ENCODE peak calls at places on chromosome 11, in five cellular contexts. One of them, this sample, is unnamed.
A peak's percentile ranks its signal among the peaks of the same experiment; 100 is the strongest.

GRCh38 chr11:101090679-101091270 is 38.8 kb downstream of the PGR start:
- DNase-seq in uterus: no peak
- DNase-seq in fibroblast of lung: no peak
- DNase-seq in Panc1: no peak
- DNase-seq in SK-N-SH: no peak
- DNase-seq in this sample: no peak

GRCh38 chr11:131645237-131645636 is 274.8 kb downstream of the NTM start:
- DNase-seq in uterus: no peak
- DNase-seq in fibroblast of lung: no peak
- DNase-seq in Panc1: no peak
- DNase-seq in SK-N-SH: no peak
- DNase-seq in this sample: no peak

GRCh38 chr11:130513132-130513531 is 64.7 kb downstream of the ADAMTS15 start:
- DNase-seq in uterus: no peak
- DNase-seq in fibroblast of lung: peak; percentile 67
- DNase-seq in Panc1: no peak
- DNase-seq in SK-N-SH: no peak
- DNase-seq in this sample: peak; percentile 95

GRCh38 chr11:77090373-77091111 is 12.1 kb upstream of the OMP start:
- DNase-seq in uterus: no peak
- DNase-seq in fibroblast of lung: no peak
- DNase-seq in Panc1: no peak
- DNase-seq in SK-N-SH: no peak
- DNase-seq in this sample: no peak

GRCh38 chr11:72037554-72038311 is 39.0 kb downstream of the IL18BP start:
- DNase-seq in uterus: peak; percentile 32
- DNase-seq in fibroblast of lung: peak; percentile 18
- DNase-seq in Panc1: no peak
- DNase-seq in SK-N-SH: no peak
- DNase-seq in this sample: no peak

GRCh38 chr11:101034076-101034475 is 95.5 kb downstream of the PGR start:
- DNase-seq in uterus: peak; percentile 85
- DNase-seq in fibroblast of lung: peak; percentile 74
- DNase-seq in Panc1: no peak
- DNase-seq in SK-N-SH: no peak
- DNase-seq in this sample: no peak

GRCh38 chr11:121104223-121104831 is 3.3 kb downstream of the TECTA start:
- DNase-seq in uterus: peak; percentile 60
- DNase-seq in fibroblast of lung: no peak
- DNase-seq in Panc1: no peak
- DNase-seq in SK-N-SH: no peak
- DNase-seq in this sample: no peak

GRCh38 chr11:46330887-46331652 is 16.2 kb upstream of the DGKZ start:
- DNase-seq in uterus: no peak
- DNase-seq in fibroblast of lung: no peak
- DNase-seq in Panc1: no peak
- DNase-seq in SK-N-SH: no peak
- DNase-seq in this sample: no peak

GRCh38 chr11:20042025-20042639 is 118.1 kb downstream of the DBX1 start:
- DNase-seq in uterus: no peak
- DNase-seq in fibroblast of lung: no peak
- DNase-seq in Panc1: no peak
- DNase-seq in SK-N-SH: no peak
- DNase-seq in this sample: no peak

GRCh38 chr11:107468596-107468995 is 11.0 kb upstream of the CWF19L2 start:
- DNase-seq in uterus: no peak
- DNase-seq in fibroblast of lung: peak; percentile 49
- DNase-seq in Panc1: no peak
- DNase-seq in SK-N-SH: peak; percentile 18
- DNase-seq in this sample: no peak

GRCh38 chr11:35619754-35620640 is 1.7 kb downstream of the FJX1 start:
- DNase-seq in uterus: no peak
- DNase-seq in fibroblast of lung: peak; percentile 25
- DNase-seq in Panc1: no peak
- DNase-seq in SK-N-SH: peak; percentile 77
- DNase-seq in this sample: peak; percentile 36

GRCh38 chr11:35623708-35624168 is 5.5 kb downstream of the FJX1 start:
- DNase-seq in uterus: no peak
- DNase-seq in fibroblast of lung: peak; percentile 81
- DNase-seq in Panc1: no peak
- DNase-seq in SK-N-SH: no peak
- DNase-seq in this sample: no peak

GRCh38 chr11:35619030-35619753 is 932 bp downstream of the FJX1 start:
- DNase-seq in uterus: peak; percentile 29
- DNase-seq in fibroblast of lung: peak; percentile 46
- DNase-seq in Panc1: no peak
- DNase-seq in SK-N-SH: peak; percentile 71
- DNase-seq in this sample: peak; percentile 36

GRCh38 chr11:35621620-35622019 is 3.4 kb downstream of the FJX1 start:
- DNase-seq in uterus: no peak
- DNase-seq in fibroblast of lung: no peak
- DNase-seq in Panc1: no peak
- DNase-seq in SK-N-SH: no peak
- DNase-seq in this sample: no peak

DNA sequence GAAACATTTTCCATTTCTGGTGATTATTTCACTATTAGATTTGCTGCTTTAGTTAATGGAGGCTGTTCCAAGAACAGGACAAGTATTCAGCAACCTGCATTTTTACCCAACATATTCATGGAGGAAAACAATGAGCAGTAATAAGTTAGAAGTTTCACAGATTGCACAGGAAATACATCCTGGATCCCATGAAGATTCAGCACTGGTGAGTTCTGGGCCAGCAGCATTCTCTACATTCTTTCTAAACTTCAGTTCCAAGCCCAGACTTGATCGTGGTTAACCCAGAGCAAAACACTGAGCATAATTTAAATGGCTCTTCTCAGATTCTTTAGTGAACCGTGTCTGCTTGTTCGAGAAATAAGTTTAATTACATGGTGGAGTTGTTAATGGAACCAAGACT is 3.8 kb downstream of the FJX1 start:
- DNase-seq in uterus: no peak
- DNase-seq in fibroblast of lung: peak; percentile 58
- DNase-seq in Panc1: no peak
- DNase-seq in SK-N-SH: no peak
- DNase-seq in this sample: no peak
- H3K27ac ChIP-seq in uterus: no peak overlapping the region
- H3K27ac ChIP-seq in fibroblast of lung: no peak overlapping the region
- H3K27ac ChIP-seq in Panc1: no peak overlapping the region
- H3K27ac ChIP-seq in SK-N-SH: peak overlapping the region; percentile 78
- H3K27ac ChIP-seq in this sample: no peak overlapping the region

GRCh38 chr11:66958956-66959274 is 732 bp upstream of the PC start:
- DNase-seq in uterus: no peak
- DNase-seq in fibroblast of lung: no peak
- DNase-seq in Panc1: no peak
- DNase-seq in SK-N-SH: no peak
- DNase-seq in this sample: no peak
- H3K4me3 ChIP-seq in uterus: peak overlapping the region; percentile 84
- H3K4me3 ChIP-seq in fibroblast of lung: peak overlapping the region; percentile 43
- H3K4me3 ChIP-seq in Panc1: peak overlapping the region; percentile 66
- H3K4me3 ChIP-seq in SK-N-SH: peak overlapping the region; percentile 67
- H3K4me3 ChIP-seq in this sample: peak overlapping the region; percentile 46

DNA sequence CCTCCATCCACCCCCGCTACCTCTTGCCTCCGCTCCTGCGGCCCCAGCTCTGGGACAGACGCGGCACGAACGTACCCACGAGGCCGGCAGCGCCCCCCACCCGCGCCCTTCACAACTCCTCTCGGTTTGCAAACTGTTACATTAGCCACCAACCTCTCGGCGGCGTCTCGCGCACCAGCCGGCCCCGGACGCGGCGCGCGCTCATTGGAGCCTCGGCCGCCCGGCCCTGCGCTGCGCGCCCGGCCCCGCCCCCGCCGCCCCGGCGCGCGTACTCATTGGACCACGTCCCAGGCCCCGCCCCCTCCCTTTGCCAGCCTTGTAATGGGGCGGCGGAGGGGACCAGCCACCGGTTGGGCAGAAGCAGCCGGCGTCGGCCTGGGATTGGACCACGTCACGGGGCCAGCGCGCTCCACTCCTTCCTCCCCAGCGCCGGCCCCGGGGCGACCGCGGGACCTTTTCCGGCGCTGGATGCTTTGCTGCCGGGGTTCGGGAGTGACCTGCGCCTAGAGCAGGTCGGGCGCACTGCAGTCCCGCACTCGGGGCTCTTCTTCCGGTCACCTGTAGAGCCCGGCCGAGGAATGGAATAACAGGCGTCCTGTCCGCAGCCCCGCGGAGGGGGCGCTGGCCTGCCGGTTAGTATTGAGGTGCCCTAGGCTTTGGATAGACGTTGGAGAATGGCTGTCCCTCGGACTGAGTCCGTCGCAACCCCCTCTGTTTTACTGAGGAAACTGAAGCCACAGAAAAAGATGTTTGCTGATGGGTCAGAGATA is at the start of gene HYOU1:
- DNase-seq in uterus: peak; percentile 97
- DNase-seq in fibroblast of lung: peak; percentile 95
- DNase-seq in Panc1: peak; percentile 53
- DNase-seq in SK-N-SH: peak; percentile 99
- DNase-seq in this sample: peak; percentile 98
- TF ChIP-seq CTCF in uterus: no peak
- TF ChIP-seq CTCF in fibroblast of lung: peak; percentile 15
- TF ChIP-seq CTCF in Panc1: no peak
- TF ChIP-seq CTCF in SK-N-SH: peak; percentile 27
- TF ChIP-seq CTCF in this sample: peak; percentile 25

GRCh38 chr11:64284962-64285884 is at the start of gene GPR137:
- DNase-seq in uterus: peak; percentile 89
- DNase-seq in fibroblast of lung: peak; percentile 63
- DNase-seq in Panc1: no peak
- DNase-seq in SK-N-SH: peak; percentile 97
- DNase-seq in this sample: peak; percentile 83

GRCh38 chr11:64285885-64286800 is 495 bp downstream of the GPR137 start:
- DNase-seq in uterus: no peak
- DNase-seq in fibroblast of lung: no peak
- DNase-seq in Panc1: no peak
- DNase-seq in SK-N-SH: peak; percentile 73
- DNase-seq in this sample: peak; percentile 39

GRCh38 chr11:64287676-64288352 is 2.2 kb downstream of the GPR137 start:
- DNase-seq in uterus: no peak
- DNase-seq in fibroblast of lung: no peak
- DNase-seq in Panc1: no peak
- DNase-seq in SK-N-SH: no peak
- DNase-seq in this sample: no peak

GRCh38 chr11:64288353-64288750 is 2.7 kb downstream of the GPR137 start:
- DNase-seq in uterus: no peak
- DNase-seq in fibroblast of lung: no peak
- DNase-seq in Panc1: no peak
- DNase-seq in SK-N-SH: no peak
- DNase-seq in this sample: no peak

GRCh38 chr11:64286801-64287159 is 1.1 kb downstream of the GPR137 start:
- DNase-seq in uterus: no peak
- DNase-seq in fibroblast of lung: no peak
- DNase-seq in Panc1: no peak
- DNase-seq in SK-N-SH: no peak
- DNase-seq in this sample: no peak
- H3K27ac ChIP-seq in uterus: no peak overlapping the region
- H3K27ac ChIP-seq in fibroblast of lung: no peak overlapping the region
- H3K27ac ChIP-seq in Panc1: peak overlapping the region; percentile 82
- H3K27ac ChIP-seq in SK-N-SH: no peak overlapping the region
- H3K27ac ChIP-seq in this sample: no peak overlapping the region

GRCh38 chr11:14593671-14594070 is 49.9 kb upstream of the PDE3B start:
- DNase-seq in uterus: no peak
- DNase-seq in fibroblast of lung: no peak
- DNase-seq in Panc1: no peak
- DNase-seq in SK-N-SH: no peak
- DNase-seq in this sample: no peak
- H3K4me3 ChIP-seq in uterus: no peak overlapping the region
- H3K4me3 ChIP-seq in fibroblast of lung: no peak overlapping the region
- H3K4me3 ChIP-seq in Panc1: no peak overlapping the region
- H3K4me3 ChIP-seq in SK-N-SH: no peak overlapping the region
- H3K4me3 ChIP-seq in this sample: no peak overlapping the region

DNA sequence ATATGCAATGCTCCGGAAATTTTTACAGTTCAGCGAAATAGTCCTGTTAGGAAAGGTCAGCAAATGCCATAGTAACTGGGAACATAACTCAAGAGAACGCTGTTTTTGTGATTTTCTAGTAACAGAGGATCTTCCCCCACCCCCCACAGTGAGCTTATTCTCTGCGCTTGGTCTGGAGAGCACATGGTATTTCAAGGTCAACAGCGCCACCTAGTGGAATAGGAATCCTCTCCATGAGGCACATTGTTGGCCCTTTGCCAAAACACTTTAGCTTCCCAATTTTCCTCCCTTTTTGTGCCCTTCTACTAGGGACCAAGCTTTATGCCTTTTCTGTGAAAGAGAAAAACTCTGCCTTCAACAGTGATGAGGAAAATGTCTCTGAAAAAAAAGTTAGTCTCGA is 13.2 kb upstream of the OR4C12 start:
- DNase-seq in uterus: no peak
- DNase-seq in fibroblast of lung: peak; percentile 28
- DNase-seq in Panc1: peak; percentile 8
- DNase-seq in SK-N-SH: peak; percentile 18
- DNase-seq in this sample: peak; percentile 63
- TF ChIP-seq CTCF in uterus: no peak
- TF ChIP-seq CTCF in fibroblast of lung: peak; percentile 23
- TF ChIP-seq CTCF in Panc1: peak; percentile 63
- TF ChIP-seq CTCF in SK-N-SH: peak; percentile 70
- TF ChIP-seq CTCF in this sample: peak; percentile 68